ENCODE peak calls at places on chromosomes 4 and X, in six cellular contexts. One of them, this sample, is unnamed. For H3K9me3, the result is how much of the 10 kb centered on the place peaks cover.

GRCh38 chrX:106621836-106622235 is 10.1 kb downstream of the RADX start:
- DNase-seq in fibroblast of lung: no peak
- DNase-seq in mammary epithelial cell: no peak
- DNase-seq in tibial artery: no peak
- DNase-seq in cardiac muscle cell: no peak
- DNase-seq in MM.1S: no peak
- DNase-seq in this sample: no peak

GRCh38 chr4:86013623-86014022 is 346.2 kb downstream of the MAPK10 start:
- DNase-seq in mammary epithelial cell: no peak
- DNase-seq in fibroblast of lung: peak
- DNase-seq in tibial artery: no peak
- DNase-seq in MM.1S: no peak
- DNase-seq in cardiac muscle cell: peak
- DNase-seq in this sample: no peak

GRCh38 chr4:142291299-142291698 is 554.8 kb downstream of the INPP4B start:
- DNase-seq in cardiac muscle cell: no peak
- DNase-seq in fibroblast of lung: no peak
- DNase-seq in MM.1S: no peak
- DNase-seq in mammary epithelial cell: no peak
- DNase-seq in tibial artery: no peak
- DNase-seq in this sample: no peak

GRCh38 chr4:73599182-73599581 is 21.1 kb downstream of the RASSF6 start:
- DNase-seq in cardiac muscle cell: peak
- DNase-seq in fibroblast of lung: peak
- DNase-seq in MM.1S: peak
- DNase-seq in tibial artery: no peak
- DNase-seq in mammary epithelial cell: peak
- DNase-seq in this sample: peak

GRCh38 chr4:186727977-186728519 is 4.4 kb upstream of the FAT1 start:
- DNase-seq in MM.1S: no peak
- DNase-seq in cardiac muscle cell: peak
- DNase-seq in tibial artery: no peak
- DNase-seq in mammary epithelial cell: peak
- DNase-seq in fibroblast of lung: peak
- DNase-seq in this sample: peak

GRCh38 chrX:68594769-68595168 is 52.7 kb upstream of the STARD8 start:
- DNase-seq in tibial artery: no peak
- DNase-seq in fibroblast of lung: no peak
- DNase-seq in mammary epithelial cell: no peak
- DNase-seq in MM.1S: no peak
- DNase-seq in cardiac muscle cell: no peak
- DNase-seq in this sample: no peak

GRCh38 chr4:10139518-10139917 is 22.9 kb upstream of the WDR1 start:
- DNase-seq in MM.1S: no peak
- DNase-seq in fibroblast of lung: no peak
- DNase-seq in tibial artery: no peak
- DNase-seq in mammary epithelial cell: no peak
- DNase-seq in cardiac muscle cell: no peak
- DNase-seq in this sample: no peak

GRCh38 chrX:47574609-47575325 is 7.5 kb upstream of the TIMP1 start:
- DNase-seq in tibial artery: no peak
- DNase-seq in fibroblast of lung: no peak
- DNase-seq in MM.1S: no peak
- DNase-seq in mammary epithelial cell: no peak
- DNase-seq in cardiac muscle cell: no peak
- DNase-seq in this sample: peak

GRCh38 chrX:136030357-136031225 is 45.4 kb downstream of the SLC9A6 start:
- DNase-seq in MM.1S: peak
- DNase-seq in fibroblast of lung: peak
- DNase-seq in cardiac muscle cell: peak
- DNase-seq in tibial artery: peak
- DNase-seq in mammary epithelial cell: no peak
- DNase-seq in this sample: no peak

DNA sequence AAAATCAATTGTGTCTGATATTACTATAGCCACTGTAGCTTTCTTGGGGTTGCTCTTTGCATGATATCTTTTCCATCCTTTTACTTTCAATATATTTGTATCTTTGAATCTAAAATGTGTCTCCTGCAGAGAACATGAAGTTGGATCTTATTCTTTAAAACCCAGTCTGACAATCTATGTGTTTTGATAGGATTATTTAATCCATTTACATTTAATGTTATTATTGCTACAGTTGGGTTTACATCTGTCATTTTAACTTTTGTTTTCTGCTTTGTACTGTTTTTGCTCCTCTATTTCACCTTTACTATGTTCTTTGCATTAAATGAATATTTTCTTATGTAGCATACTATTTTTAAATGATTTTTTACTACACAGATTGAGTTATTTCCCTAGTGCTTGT is 230.9 kb downstream of the ANTXR2 start:
- DNase-seq in mammary epithelial cell: no peak
- DNase-seq in cardiac muscle cell: no peak
- DNase-seq in tibial artery: no peak
- DNase-seq in fibroblast of lung: no peak
- DNase-seq in MM.1S: no peak
- DNase-seq in this sample: no peak
- H3K9me3 ChIP-seq in mammary epithelial cell: under half
- H3K9me3 ChIP-seq in cardiac muscle cell: under half
- H3K9me3 ChIP-seq in tibial artery: under half
- H3K9me3 ChIP-seq in fibroblast of lung: under half
- H3K9me3 ChIP-seq in MM.1S: under half
- H3K9me3 ChIP-seq in this sample: under half

GRCh38 chrX:53087378-53087777 is 5.2 kb downstream of the TSPYL2 start:
- DNase-seq in MM.1S: no peak
- DNase-seq in fibroblast of lung: no peak
- DNase-seq in cardiac muscle cell: no peak
- DNase-seq in tibial artery: no peak
- DNase-seq in mammary epithelial cell: no peak
- DNase-seq in this sample: no peak

GRCh38 chrX:53088136-53088974 is 5.6 kb upstream of the KANTR start:
- DNase-seq in MM.1S: no peak
- DNase-seq in fibroblast of lung: peak
- DNase-seq in tibial artery: peak
- DNase-seq in mammary epithelial cell: peak
- DNase-seq in cardiac muscle cell: peak
- DNase-seq in this sample: peak

GRCh38 chrX:53086464-53086863 is 4.3 kb downstream of the TSPYL2 start:
- DNase-seq in tibial artery: peak
- DNase-seq in mammary epithelial cell: no peak
- DNase-seq in MM.1S: no peak
- DNase-seq in fibroblast of lung: no peak
- DNase-seq in cardiac muscle cell: peak
- DNase-seq in this sample: no peak

GRCh38 chrX:53091354-53091753 is 2.6 kb upstream of the KANTR start:
- DNase-seq in tibial artery: no peak
- DNase-seq in MM.1S: no peak
- DNase-seq in fibroblast of lung: no peak
- DNase-seq in cardiac muscle cell: no peak
- DNase-seq in mammary epithelial cell: no peak
- DNase-seq in this sample: no peak

DNA sequence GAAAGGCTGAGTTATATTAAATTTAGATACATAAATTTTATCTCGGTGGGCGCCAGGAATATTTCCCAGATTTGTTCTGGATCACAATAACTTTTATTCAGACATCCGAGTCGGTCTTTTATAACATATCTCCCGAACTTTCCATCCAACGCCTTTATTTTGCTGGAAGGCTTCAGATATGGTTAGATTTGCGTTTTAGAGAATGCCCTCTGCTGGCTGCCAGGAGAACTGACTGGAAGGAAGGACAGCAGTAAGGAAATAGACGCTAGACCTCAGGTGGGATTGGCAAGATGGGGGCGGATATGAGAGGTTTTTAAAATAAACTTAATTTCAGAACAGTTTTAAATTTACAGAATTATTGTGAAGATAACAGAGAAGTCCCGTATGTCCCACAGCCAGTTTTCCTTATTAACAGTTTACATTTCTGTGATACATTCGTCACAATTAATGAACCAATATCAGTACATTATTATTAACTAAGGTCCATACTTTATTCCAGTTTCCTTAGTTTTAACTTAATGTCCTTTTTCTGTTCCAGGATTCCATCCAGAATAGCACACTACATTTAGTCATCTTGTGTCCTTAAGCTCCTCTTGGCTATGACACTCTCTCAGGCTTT is 4.6 kb upstream of the KANTR start:
- DNase-seq in MM.1S: peak
- DNase-seq in fibroblast of lung: peak
- DNase-seq in tibial artery: no peak
- DNase-seq in mammary epithelial cell: peak
- DNase-seq in cardiac muscle cell: peak
- DNase-seq in this sample: no peak
- H3K27ac ChIP-seq in MM.1S: no peak
- H3K27ac ChIP-seq in fibroblast of lung: peak
- H3K27ac ChIP-seq in tibial artery: peak
- H3K27ac ChIP-seq in mammary epithelial cell: peak
- H3K27ac ChIP-seq in cardiac muscle cell: peak
- H3K27ac ChIP-seq in this sample: no peak

GRCh38 chr4:145887241-145887964 is 51.2 kb downstream of the ZNF827 start:
- DNase-seq in tibial artery: no peak
- DNase-seq in fibroblast of lung: peak
- DNase-seq in mammary epithelial cell: no peak
- DNase-seq in cardiac muscle cell: peak
- DNase-seq in MM.1S: no peak
- DNase-seq in this sample: peak
- TF ChIP-seq CTCF in tibial artery: peak
- TF ChIP-seq CTCF in fibroblast of lung: no peak
- TF ChIP-seq CTCF in mammary epithelial cell: no peak
- TF ChIP-seq CTCF in cardiac muscle cell: peak
- TF ChIP-seq CTCF in MM.1S: no peak
- TF ChIP-seq CTCF in this sample: no peak

GRCh38 chr4:16110199-16110598 is 26.4 kb upstream of the PROM1 start:
- DNase-seq in tibial artery: no peak
- DNase-seq in fibroblast of lung: no peak
- DNase-seq in MM.1S: no peak
- DNase-seq in mammary epithelial cell: no peak
- DNase-seq in cardiac muscle cell: no peak
- DNase-seq in this sample: no peak
- H3K9me3 ChIP-seq in tibial artery: under half
- H3K9me3 ChIP-seq in fibroblast of lung: under half
- H3K9me3 ChIP-seq in MM.1S: under half
- H3K9me3 ChIP-seq in mammary epithelial cell: under half
- H3K9me3 ChIP-seq in cardiac muscle cell: under half
- H3K9me3 ChIP-seq in this sample: under half

GRCh38 chr4:128284317-128284716 is 3.3 kb downstream of the PGRMC2 start:
- DNase-seq in MM.1S: no peak
- DNase-seq in mammary epithelial cell: no peak
- DNase-seq in fibroblast of lung: no peak
- DNase-seq in cardiac muscle cell: no peak
- DNase-seq in tibial artery: no peak
- DNase-seq in this sample: no peak
- H3K27ac ChIP-seq in MM.1S: no peak
- H3K27ac ChIP-seq in mammary epithelial cell: no peak
- H3K27ac ChIP-seq in fibroblast of lung: no peak
- H3K27ac ChIP-seq in cardiac muscle cell: no peak
- H3K27ac ChIP-seq in tibial artery: no peak
- H3K27ac ChIP-seq in this sample: no peak

DNA sequence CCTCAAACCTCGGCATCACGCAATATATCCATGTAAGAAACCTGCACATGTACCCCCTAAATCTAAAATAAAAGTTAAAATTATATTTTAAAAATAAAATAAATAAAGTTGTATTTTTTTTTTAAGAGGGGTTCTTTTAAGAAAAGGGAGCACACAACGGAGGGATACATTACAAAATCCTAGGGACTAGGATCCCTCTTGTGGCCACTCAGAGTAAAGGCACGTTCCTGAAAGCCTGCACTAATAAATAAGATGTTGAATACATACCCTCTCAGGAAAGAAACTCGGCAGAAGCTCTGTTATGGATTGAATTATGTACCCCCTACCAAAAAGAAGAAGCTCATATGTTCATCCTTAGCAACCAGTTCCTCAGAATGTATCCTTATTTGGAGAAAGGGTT is 50.9 kb upstream of the PRDX4 start:
- DNase-seq in MM.1S: peak
- DNase-seq in cardiac muscle cell: peak
- DNase-seq in mammary epithelial cell: peak
- DNase-seq in fibroblast of lung: peak
- DNase-seq in tibial artery: no peak
- DNase-seq in this sample: no peak
- TF ChIP-seq CTCF in MM.1S: peak
- TF ChIP-seq CTCF in cardiac muscle cell: peak
- TF ChIP-seq CTCF in mammary epithelial cell: peak
- TF ChIP-seq CTCF in fibroblast of lung: peak
- TF ChIP-seq CTCF in tibial artery: peak
- TF ChIP-seq CTCF in this sample: peak